ENCODE peak calls at places on chromosomes 13 and 19, in five cellular contexts. X, Q, G, F and B are unnamed samples.
A peak's percentile ranks its signal among the peaks of the same experiment; 100 is the strongest.

GRCh38 chr13:77176350-77176749 is 149.4 kb upstream of the FBXL3 start:
- DNase-seq in Q (peak; percentile 49), F (peak; percentile 86), G (no peak), X (no peak), B (no peak)

GRCh38 chr13:39916330-39916729 is 260.9 kb downstream of the COG6 start:
- DNase-seq in F (peak; percentile 52), Q (no peak), X (no peak), G (no peak), B (no peak)

GRCh38 chr19:2556221-2557092 is 80.5 kb downstream of the GADD45B start:
- DNase-seq in Q (no peak), F (no peak), G (no peak), X (no peak), B (no peak)

GRCh38 chr19:43618921-43619261 is 538 bp downstream of the ZNF428 start:
- DNase-seq in Q (no peak), G (no peak), X (no peak), F (no peak), B (no peak)

GRCh38 chr13:25253702-25254101 is 33.6 kb downstream of the MTMR6 start:
- DNase-seq in F (no peak), X (no peak), G (no peak), Q (no peak), B (no peak)

GRCh38 chr13:74047925-74048324 is 86.3 kb downstream of the KLF12 start:
- DNase-seq in Q (peak; percentile 18), F (peak; percentile 4), X (no peak), G (no peak), B (no peak)

GRCh38 chr13:32254416-32254815 is 60.7 kb downstream of the ZAR1L start:
- DNase-seq in X (no peak), F (no peak), Q (no peak), G (no peak), B (no peak)

GRCh38 chr13:94548382-94549240 is 47.3 kb downstream of the TGDS start:
- DNase-seq in Q (peak; percentile 61), G (no peak), X (no peak), F (no peak), B (peak; percentile 81)

GRCh38 chr19:35851213-35852028 is 883 bp downstream of the NPHS1 start:
- DNase-seq in G (peak; percentile 89), X (no peak), Q (no peak), F (no peak), B (peak; percentile 84)

GRCh38 chr19:49506575-49507105 is 5.8 kb upstream of the FCGRT start:
- DNase-seq in X (peak; percentile 66), F (peak; percentile 76), Q (peak; percentile 51), G (peak; percentile 95), B (peak; percentile 90)

GRCh38 chr13:77338961-77339401 is 12.1 kb upstream of the MYCBP2 start:
- DNase-seq in X (no peak), G (no peak), Q (no peak), F (no peak), B (no peak)

GRCh38 chr13:32645854-32646253 is 59.6 kb downstream of the PDS5B start:
- DNase-seq in F (no peak), X (no peak), G (no peak), Q (no peak), B (no peak)

GRCh38 chr13:78430166-78430791 is 173.1 kb downstream of the POU4F1 start:
- DNase-seq in X (peak; percentile 50), G (peak; percentile 53), Q (no peak), F (no peak), B (peak; percentile 47)

GRCh38 chr13:98658131-98658530 is 81.2 kb upstream of the STK24 start:
- DNase-seq in G (no peak), X (no peak), F (peak; percentile 84), Q (no peak), B (no peak)

GRCh38 chr19:34320277-34320676 is 44.7 kb upstream of the GPI start:
- DNase-seq in X (no peak), F (no peak), Q (no peak), G (no peak), B (no peak)

GRCh38 chr13:33545492-33545891 is 259.9 kb upstream of the STARD13 start:
- DNase-seq in X (no peak), F (peak; percentile 57), G (no peak), Q (no peak), B (no peak)

GRCh38 chr19:38183227-38183914 is 40.7 kb downstream of the DPF1 start:
- DNase-seq in F (no peak), G (peak; percentile 93), Q (peak; percentile 25), X (peak; percentile 60), B (peak; percentile 82)

GRCh38 chr13:24146961-24147569 is 13.5 kb upstream of the SPATA13 start:
- DNase-seq in G (no peak), X (no peak), F (peak; percentile 92), Q (peak; percentile 45), B (no peak)

GRCh38 chr19:38209671-38210457 is 14.2 kb downstream of the DPF1 start:
- DNase-seq in G (peak; percentile 77), Q (peak; percentile 38), F (peak; percentile 45), X (peak; percentile 53), B (peak; percentile 72)

GRCh38 chr13:34533941-34534340 is 408.1 kb upstream of the NBEA start:
- DNase-seq in X (no peak), Q (no peak), G (no peak), F (no peak), B (no peak)

GRCh38 chr13:49759503-49759902 is 33.0 kb downstream of the KPNA3 start:
- DNase-seq in G (no peak), F (no peak), Q (no peak), X (no peak), B (no peak)

GRCh38 chr19:55369651-55370304 is 485 bp downstream of the IL11 start:
- DNase-seq in X (peak; percentile 63), F (peak; percentile 51), G (peak; percentile 87), Q (peak; percentile 85), B (peak; percentile 91)

GRCh38 chr13:28531195-28531955 is 36.4 kb upstream of the FLT1 start:
- DNase-seq in F (peak; percentile 36), Q (peak; percentile 50), X (peak; percentile 37), G (peak; percentile 81), B (no peak)

GRCh38 chr13:97938701-97939475 is 14.6 kb upstream of the IPO5 start:
- DNase-seq in Q (no peak), X (no peak), G (no peak), F (no peak), B (no peak)

GRCh38 chr13:37657134-37657533 is 58.6 kb upstream of the POSTN start:
- DNase-seq in Q (peak; percentile 27), F (peak; percentile 83), G (no peak), X (no peak), B (no peak)

GRCh38 chr19:39389621-39390414 is 1.1 kb downstream of the PAF1 start:
- DNase-seq in F (no peak), X (no peak), G (no peak), Q (no peak), B (no peak)
- H4K8ac ChIP-seq in F (no peak overlapping the region), X (no peak overlapping the region), G (no peak overlapping the region), Q (no peak overlapping the region), B (no peak overlapping the region)

GRCh38 chr13:111905609-111905945 is 161.4 kb upstream of the SOX1 start:
- DNase-seq in X (no peak), Q (no peak), F (no peak), G (no peak), B (no peak)

GRCh38 chr13:111906306-111906705 is 160.6 kb upstream of the SOX1 start:
- DNase-seq in G (peak; percentile 14), X (no peak), F (peak; percentile 3), Q (no peak), B (no peak)

GRCh38 chr13:111903143-111903542 is 163.8 kb upstream of the SOX1 start:
- DNase-seq in G (peak; percentile 17), Q (peak; percentile 14), F (peak; percentile 29), X (no peak), B (peak; percentile 10)

GRCh38 chr13:111904166-111904565 is 162.8 kb upstream of the SOX1 start:
- DNase-seq in X (no peak), F (no peak), Q (no peak), G (peak; percentile 27), B (peak; percentile 14)

DNA sequence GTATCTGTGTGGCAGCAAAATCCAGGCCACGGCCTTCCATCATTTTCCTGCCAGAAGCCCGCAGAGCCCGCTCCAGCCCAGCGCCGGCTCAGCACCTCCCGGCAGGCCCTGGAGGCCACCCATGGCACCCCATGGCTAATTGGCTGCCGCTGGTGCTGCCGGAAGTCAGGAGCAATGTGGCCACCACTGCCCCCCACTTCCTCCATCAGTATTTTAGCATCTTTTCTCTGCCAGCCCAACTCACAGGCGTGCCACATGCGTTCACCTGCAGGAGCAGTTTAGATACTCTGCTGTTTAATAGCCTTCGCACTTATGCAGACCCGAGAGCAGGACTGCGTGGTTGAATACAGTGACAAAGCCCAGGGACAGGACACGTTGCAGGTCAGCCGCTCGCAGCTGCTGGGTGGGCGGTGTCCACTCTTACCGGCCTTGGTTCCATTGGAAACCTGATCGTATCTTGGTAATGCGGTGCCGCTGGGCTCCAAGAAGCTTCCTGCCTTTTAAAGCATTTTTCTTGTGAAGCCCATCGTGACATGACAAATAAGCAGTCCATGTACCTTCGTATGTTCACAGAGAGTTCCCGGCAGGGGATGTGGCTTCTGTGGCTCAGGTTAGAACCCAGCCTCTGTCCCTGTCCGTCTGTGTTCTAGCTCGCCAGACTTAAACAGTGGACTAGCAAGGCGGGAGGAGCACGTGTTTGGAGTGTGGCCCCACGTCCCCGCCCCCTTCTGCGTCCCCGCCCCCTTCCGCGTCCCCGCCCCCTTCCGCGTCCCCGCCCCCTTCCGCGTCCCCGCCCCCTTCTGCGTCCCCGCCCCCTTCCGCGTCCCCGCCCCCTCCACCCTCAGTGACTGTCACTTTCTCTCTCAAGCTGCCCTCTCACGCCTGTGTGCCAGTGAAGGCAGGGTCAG is 162.0 kb upstream of the SOX1 start:
- DNase-seq in Q (no peak), X (no peak), G (peak; percentile 45), F (no peak), B (peak; percentile 40)
- H2BK12ac ChIP-seq in Q (no peak overlapping the region), X (no peak overlapping the region), G (no peak overlapping the region), F (no peak overlapping the region), B (no peak overlapping the region)

GRCh38 chr19:57816652-57817051 is 1.9 kb upstream of the ZNF552 start:
- DNase-seq in F (peak; percentile 80), X (no peak), G (no peak), Q (peak; percentile 30), B (no peak)

GRCh38 chr19:57814505-57815246 is at the start of gene ZNF552:
- DNase-seq in Q (peak; percentile 96), G (peak; percentile 81), F (peak; percentile 95), X (peak; percentile 90), B (peak; percentile 95)

GRCh38 chr19:57812201-57812600 is 2.5 kb downstream of the ZNF552 start:
- DNase-seq in G (no peak), F (no peak), Q (peak; percentile 18), X (no peak), B (no peak)

GRCh38 chr19:57815247-57816075 is 748 bp upstream of the ZNF552 start:
- DNase-seq in F (peak; percentile 85), X (no peak), G (no peak), Q (no peak), B (no peak)

DNA sequence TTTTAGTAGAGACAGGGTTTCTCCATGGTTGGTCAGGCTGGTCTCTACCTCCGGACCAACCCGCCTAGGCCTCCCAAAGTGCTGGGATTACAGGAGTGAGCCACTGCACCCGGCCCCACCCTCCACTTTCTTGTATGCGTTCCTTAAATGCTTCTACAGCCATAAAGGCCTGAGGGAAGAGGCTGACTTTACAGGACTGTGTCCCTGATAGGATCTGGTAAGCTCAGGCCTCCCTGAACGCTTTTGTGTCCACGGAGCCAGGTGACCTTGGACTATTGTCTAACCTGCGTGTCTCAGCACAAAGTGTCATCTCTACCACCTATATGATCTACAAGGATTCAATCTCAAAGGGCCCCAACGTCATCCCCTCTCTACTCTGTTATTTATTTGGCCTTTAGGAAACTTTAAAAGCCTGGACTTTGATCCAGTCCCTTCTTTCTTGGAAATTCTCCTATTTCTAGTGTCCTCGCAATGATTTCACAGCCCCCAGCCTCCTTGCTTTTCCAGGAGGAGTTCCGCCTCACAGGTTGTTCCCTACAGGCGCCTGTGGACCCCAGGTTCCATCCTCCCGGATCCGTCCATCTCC is 701 bp downstream of the ZNF552 start:
- DNase-seq in F (peak; percentile 92), Q (peak; percentile 6), X (no peak), G (no peak), B (no peak)
- H4K8ac ChIP-seq in F (peak overlapping the region; percentile 39), Q (peak overlapping the region; percentile 78), X (no peak overlapping the region), G (no peak overlapping the region), B (no peak overlapping the region)

GRCh38 chr19:17117250-17117789 is 41.7 kb downstream of the MYO9B start:
- DNase-seq in G (no peak), Q (no peak), X (no peak), F (no peak), B (no peak)
- H2BK12ac ChIP-seq in G (no peak overlapping the region), Q (no peak overlapping the region), X (no peak overlapping the region), F (no peak overlapping the region), B (no peak overlapping the region)